ENCODE peak calls at places on chromosomes 5 and 9, in eight cellular contexts. One of them, this sample, is unnamed. For H3K36me3, the result is how much of the 10 kb centered on the place peaks cover.

GRCh38 chr9:114501786-114502682 is 3.2 kb downstream of the WHRN start:
- DNase-seq in ovary: no peak
- DNase-seq in left lung: no peak
- DNase-seq in GM23248: peak
- DNase-seq in cardiac muscle cell: no peak
- DNase-seq in PC-3: peak
- DNase-seq in osteoblast: peak
- DNase-seq in HCT116: no peak
- DNase-seq in this sample: no peak

GRCh38 chr5:178385472-178385853 is 152.9 kb upstream of the PHYKPL start:
- DNase-seq in osteoblast: peak
- DNase-seq in left lung: no peak
- DNase-seq in GM23248: peak
- DNase-seq in ovary: no peak
- DNase-seq in PC-3: peak
- DNase-seq in cardiac muscle cell: no peak
- DNase-seq in HCT116: no peak
- DNase-seq in this sample: no peak

GRCh38 chr5:74966151-74967050 is 86.0 kb downstream of the GCNT4 start:
- DNase-seq in HCT116: no peak
- DNase-seq in left lung: no peak
- DNase-seq in cardiac muscle cell: no peak
- DNase-seq in osteoblast: no peak
- DNase-seq in ovary: no peak
- DNase-seq in GM23248: peak
- DNase-seq in PC-3: no peak
- DNase-seq in this sample: no peak

GRCh38 chr9:38144421-38144820 is 75.4 kb upstream of the SHB start:
- DNase-seq in HCT116: no peak
- DNase-seq in ovary: no peak
- DNase-seq in left lung: no peak
- DNase-seq in PC-3: peak
- DNase-seq in cardiac muscle cell: peak
- DNase-seq in GM23248: peak
- DNase-seq in osteoblast: peak
- DNase-seq in this sample: no peak

GRCh38 chr5:135241536-135241935 is 157.5 kb downstream of the MACROH2A1 start:
- DNase-seq in ovary: no peak
- DNase-seq in osteoblast: no peak
- DNase-seq in left lung: no peak
- DNase-seq in PC-3: no peak
- DNase-seq in GM23248: no peak
- DNase-seq in HCT116: no peak
- DNase-seq in cardiac muscle cell: no peak
- DNase-seq in this sample: no peak

GRCh38 chr5:110371725-110372041 is 354.8 kb downstream of the TMEM232 start:
- DNase-seq in osteoblast: no peak
- DNase-seq in ovary: no peak
- DNase-seq in PC-3: no peak
- DNase-seq in cardiac muscle cell: no peak
- DNase-seq in HCT116: no peak
- DNase-seq in GM23248: no peak
- DNase-seq in left lung: no peak
- DNase-seq in this sample: no peak

GRCh38 chr9:96450613-96451544 is 910 bp downstream of the HABP4 start:
- DNase-seq in GM23248: peak
- DNase-seq in HCT116: no peak
- DNase-seq in ovary: peak
- DNase-seq in left lung: peak
- DNase-seq in PC-3: peak
- DNase-seq in osteoblast: peak
- DNase-seq in cardiac muscle cell: no peak
- DNase-seq in this sample: no peak

GRCh38 chr5:80707645-80708044 is 52.9 kb upstream of the DHFR start:
- DNase-seq in left lung: no peak
- DNase-seq in ovary: no peak
- DNase-seq in cardiac muscle cell: no peak
- DNase-seq in GM23248: peak
- DNase-seq in PC-3: no peak
- DNase-seq in osteoblast: peak
- DNase-seq in HCT116: no peak
- DNase-seq in this sample: no peak

GRCh38 chr5:60196382-60197113 is 303.0 kb upstream of the PDE4D start:
- DNase-seq in left lung: peak
- DNase-seq in cardiac muscle cell: peak
- DNase-seq in GM23248: peak
- DNase-seq in osteoblast: peak
- DNase-seq in HCT116: peak
- DNase-seq in ovary: no peak
- DNase-seq in PC-3: peak
- DNase-seq in this sample: no peak

GRCh38 chr5:10324519-10325370 is 17.0 kb upstream of the CMBL start:
- DNase-seq in cardiac muscle cell: no peak
- DNase-seq in ovary: no peak
- DNase-seq in PC-3: peak
- DNase-seq in GM23248: no peak
- DNase-seq in HCT116: no peak
- DNase-seq in osteoblast: no peak
- DNase-seq in left lung: no peak
- DNase-seq in this sample: no peak

GRCh38 chr9:128595471-128595870 is 43.1 kb downstream of the SPTAN1 start:
- DNase-seq in HCT116: no peak
- DNase-seq in GM23248: no peak
- DNase-seq in PC-3: no peak
- DNase-seq in cardiac muscle cell: no peak
- DNase-seq in osteoblast: no peak
- DNase-seq in left lung: no peak
- DNase-seq in ovary: no peak
- DNase-seq in this sample: no peak

GRCh38 chr9:134593286-134593685 is 48.3 kb upstream of the COL5A1 start:
- DNase-seq in left lung: no peak
- DNase-seq in cardiac muscle cell: no peak
- DNase-seq in GM23248: no peak
- DNase-seq in ovary: no peak
- DNase-seq in HCT116: no peak
- DNase-seq in osteoblast: peak
- DNase-seq in PC-3: no peak
- DNase-seq in this sample: peak

GRCh38 chr5:142888469-142889085 is 118.4 kb downstream of the ARHGAP26 start:
- DNase-seq in cardiac muscle cell: peak
- DNase-seq in GM23248: peak
- DNase-seq in left lung: no peak
- DNase-seq in osteoblast: no peak
- DNase-seq in HCT116: no peak
- DNase-seq in PC-3: peak
- DNase-seq in ovary: no peak
- DNase-seq in this sample: no peak

GRCh38 chr9:128987800-128988199 is 40.3 kb downstream of the NUP188 start:
- DNase-seq in PC-3: peak
- DNase-seq in left lung: no peak
- DNase-seq in cardiac muscle cell: peak
- DNase-seq in HCT116: no peak
- DNase-seq in GM23248: peak
- DNase-seq in osteoblast: peak
- DNase-seq in ovary: no peak
- DNase-seq in this sample: no peak

GRCh38 chr9:124834586-124834985 is 18.7 kb upstream of the WDR38 start:
- DNase-seq in ovary: no peak
- DNase-seq in osteoblast: peak
- DNase-seq in cardiac muscle cell: no peak
- DNase-seq in PC-3: peak
- DNase-seq in GM23248: peak
- DNase-seq in HCT116: peak
- DNase-seq in left lung: no peak
- DNase-seq in this sample: no peak
- H3K27ac ChIP-seq in ovary: no peak
- H3K27ac ChIP-seq in osteoblast: no peak
- H3K27ac ChIP-seq in cardiac muscle cell: peak
- H3K27ac ChIP-seq in PC-3: peak
- H3K27ac ChIP-seq in GM23248: no peak
- H3K27ac ChIP-seq in HCT116: peak
- H3K27ac ChIP-seq in left lung: no peak
- H3K27ac ChIP-seq in this sample: no peak

GRCh38 chr9:120369608-120370220 is 210.3 kb downstream of the CDK5RAP2 start:
- DNase-seq in osteoblast: peak
- DNase-seq in HCT116: no peak
- DNase-seq in PC-3: no peak
- DNase-seq in left lung: no peak
- DNase-seq in GM23248: no peak
- DNase-seq in cardiac muscle cell: peak
- DNase-seq in ovary: no peak
- DNase-seq in this sample: peak

GRCh38 chr9:120365386-120365785 is 214.6 kb downstream of the CDK5RAP2 start:
- DNase-seq in left lung: no peak
- DNase-seq in PC-3: no peak
- DNase-seq in HCT116: no peak
- DNase-seq in osteoblast: no peak
- DNase-seq in GM23248: no peak
- DNase-seq in cardiac muscle cell: no peak
- DNase-seq in ovary: no peak
- DNase-seq in this sample: no peak

GRCh38 chr9:120363697-120364096 is 216.3 kb downstream of the CDK5RAP2 start:
- DNase-seq in cardiac muscle cell: peak
- DNase-seq in GM23248: no peak
- DNase-seq in PC-3: no peak
- DNase-seq in ovary: no peak
- DNase-seq in osteoblast: no peak
- DNase-seq in HCT116: no peak
- DNase-seq in left lung: no peak
- DNase-seq in this sample: no peak

GRCh38 chr9:120368799-120369198 is 211.2 kb downstream of the CDK5RAP2 start:
- DNase-seq in ovary: no peak
- DNase-seq in HCT116: no peak
- DNase-seq in PC-3: no peak
- DNase-seq in GM23248: no peak
- DNase-seq in left lung: no peak
- DNase-seq in osteoblast: no peak
- DNase-seq in cardiac muscle cell: no peak
- DNase-seq in this sample: no peak

DNA sequence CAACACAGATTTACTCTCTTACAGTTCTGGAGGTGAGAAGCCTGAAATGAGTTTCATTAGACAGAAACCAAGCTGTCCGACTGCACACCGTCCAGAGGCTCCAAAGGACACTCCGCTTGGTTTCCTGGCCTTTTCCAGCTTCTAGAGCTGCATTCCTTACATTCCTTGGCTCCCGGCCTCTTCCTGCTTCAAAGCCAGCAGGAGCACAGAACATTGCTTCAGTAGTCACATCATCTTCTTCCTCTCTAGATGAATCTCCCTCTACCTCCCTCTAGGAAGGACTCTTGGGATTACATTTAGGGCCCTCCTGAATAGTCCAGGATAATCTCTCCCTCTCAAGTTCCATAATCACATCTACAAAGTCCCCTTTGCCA is 213.3 kb downstream of the CDK5RAP2 start:
- DNase-seq in GM23248: peak
- DNase-seq in PC-3: peak
- DNase-seq in cardiac muscle cell: peak
- DNase-seq in osteoblast: peak
- DNase-seq in ovary: peak
- DNase-seq in left lung: no peak
- DNase-seq in HCT116: peak
- DNase-seq in this sample: no peak
- H3K36me3 ChIP-seq in GM23248: under half
- H3K36me3 ChIP-seq in PC-3: under half
- H3K36me3 ChIP-seq in cardiac muscle cell: under half
- H3K36me3 ChIP-seq in osteoblast: under half
- H3K36me3 ChIP-seq in ovary: under half
- H3K36me3 ChIP-seq in left lung: under half
- H3K36me3 ChIP-seq in HCT116: under half
- H3K36me3 ChIP-seq in this sample: under half

DNA sequence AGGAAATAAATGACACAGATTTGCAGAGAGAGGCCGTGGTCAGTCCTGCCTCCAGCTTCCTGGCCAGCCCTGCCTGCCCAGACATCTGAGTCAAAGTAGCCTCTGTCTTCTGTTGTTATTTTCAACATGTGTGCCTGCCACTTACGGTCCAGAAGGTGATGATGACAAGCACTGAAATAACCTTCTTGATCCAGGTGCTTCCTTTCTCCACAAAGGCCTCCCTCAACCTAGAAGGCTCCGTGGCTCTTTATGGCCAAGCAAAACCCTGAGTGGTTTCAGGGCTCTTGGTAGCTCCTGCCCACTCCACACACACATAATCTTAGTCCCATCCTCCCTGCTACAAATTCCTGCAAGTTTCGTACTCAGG is 34.1 kb upstream of the SLC6A19 start:
- DNase-seq in GM23248: no peak
- DNase-seq in HCT116: no peak
- DNase-seq in osteoblast: no peak
- DNase-seq in PC-3: no peak
- DNase-seq in left lung: peak
- DNase-seq in ovary: no peak
- DNase-seq in cardiac muscle cell: no peak
- DNase-seq in this sample: no peak
- H3K4me3 ChIP-seq in GM23248: no peak
- H3K4me3 ChIP-seq in HCT116: no peak
- H3K4me3 ChIP-seq in osteoblast: no peak
- H3K4me3 ChIP-seq in PC-3: no peak
- H3K4me3 ChIP-seq in left lung: no peak
- H3K4me3 ChIP-seq in ovary: no peak
- H3K4me3 ChIP-seq in cardiac muscle cell: no peak
- H3K4me3 ChIP-seq in this sample: no peak

GRCh38 chr5:147403659-147404640 is 105.9 kb downstream of the DPYSL3 start:
- DNase-seq in PC-3: peak
- DNase-seq in osteoblast: peak
- DNase-seq in GM23248: peak
- DNase-seq in left lung: peak
- DNase-seq in cardiac muscle cell: peak
- DNase-seq in ovary: peak
- DNase-seq in HCT116: peak
- DNase-seq in this sample: peak

GRCh38 chr5:147397616-147398015 is 112.3 kb downstream of the DPYSL3 start:
- DNase-seq in osteoblast: peak
- DNase-seq in GM23248: no peak
- DNase-seq in left lung: no peak
- DNase-seq in PC-3: no peak
- DNase-seq in ovary: no peak
- DNase-seq in cardiac muscle cell: no peak
- DNase-seq in HCT116: no peak
- DNase-seq in this sample: no peak

GRCh38 chr5:147400076-147400809 is 109.6 kb downstream of the DPYSL3 start:
- DNase-seq in osteoblast: peak
- DNase-seq in left lung: no peak
- DNase-seq in HCT116: no peak
- DNase-seq in cardiac muscle cell: no peak
- DNase-seq in PC-3: no peak
- DNase-seq in GM23248: no peak
- DNase-seq in ovary: no peak
- DNase-seq in this sample: no peak

GRCh38 chr5:147398860-147399259 is 111.0 kb downstream of the DPYSL3 start:
- DNase-seq in PC-3: no peak
- DNase-seq in ovary: no peak
- DNase-seq in HCT116: no peak
- DNase-seq in left lung: no peak
- DNase-seq in osteoblast: no peak
- DNase-seq in GM23248: peak
- DNase-seq in cardiac muscle cell: no peak
- DNase-seq in this sample: no peak

DNA sequence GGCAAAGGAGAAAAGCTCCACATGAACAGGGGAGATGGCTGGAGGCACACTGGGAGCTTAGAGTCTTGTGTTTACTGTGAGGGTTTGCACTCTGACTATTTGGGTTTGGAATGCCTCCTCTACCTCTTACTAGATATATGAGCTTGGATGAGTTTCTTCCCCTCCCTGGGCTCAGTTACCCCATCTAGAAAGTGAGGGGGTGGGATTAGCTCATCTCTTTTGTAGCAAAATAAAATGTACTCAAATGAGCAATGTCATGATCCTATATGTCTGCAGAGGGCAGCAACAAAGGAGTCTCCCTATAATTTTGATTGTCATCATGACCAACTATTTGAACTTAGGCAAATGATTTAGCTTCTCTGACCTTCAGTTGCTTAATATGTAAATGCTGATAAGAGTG is 109.0 kb downstream of the DPYSL3 start:
- DNase-seq in PC-3: no peak
- DNase-seq in GM23248: peak
- DNase-seq in cardiac muscle cell: no peak
- DNase-seq in HCT116: no peak
- DNase-seq in ovary: no peak
- DNase-seq in left lung: no peak
- DNase-seq in osteoblast: peak
- DNase-seq in this sample: no peak
- H3K27ac ChIP-seq in PC-3: no peak
- H3K27ac ChIP-seq in GM23248: peak
- H3K27ac ChIP-seq in cardiac muscle cell: peak
- H3K27ac ChIP-seq in HCT116: no peak
- H3K27ac ChIP-seq in ovary: no peak
- H3K27ac ChIP-seq in left lung: no peak
- H3K27ac ChIP-seq in osteoblast: peak
- H3K27ac ChIP-seq in this sample: peak

This sample was measured in ascending aorta.